ENCODE peak calls at places on chromosomes 4 and X, in nine cellular contexts. U is keratinocyte, P is neural progenitor cell, I is SK-N-SH, L is endothelial cell of umbilical vein, A is OCI-LY7, G is H9, S is mammary epithelial cell, Q is GM23248. E is an unnamed sample. For H3K4me1, the result is how much of the 10 kb centered on the place peaks cover.

GRCh38 chrX:30580641-30581040 is 3.1 kb upstream of the TASL start:
- DNase-seq in Q (no peak), S (no peak), G (no peak), I (no peak), A (no peak), L (no peak), U (no peak), P (no peak), E (no peak)

GRCh38 chrX:150216716-150217115 is 146.4 kb upstream of the MAMLD1 start:
- DNase-seq in U (no peak), I (no peak), P (no peak), Q (no peak), G (no peak), A (no peak), S (no peak), L (no peak), E (no peak)

GRCh38 chrX:20313889-20314288 is 47.2 kb upstream of the RPS6KA3 start:
- DNase-seq in A (peak), P (no peak), I (no peak), Q (no peak), L (no peak), S (no peak), G (no peak), U (no peak), E (peak)

GRCh38 chr4:177706916-177707315 is 264.7 kb upstream of the AGA start:
- DNase-seq in A (no peak), P (no peak), S (peak), G (no peak), L (no peak), Q (no peak), U (no peak), I (no peak), E (no peak)

GRCh38 chrX:135340827-135341226 is 31.5 kb downstream of the ETDC start:
- DNase-seq in L (no peak), I (peak), Q (peak), S (no peak), A (no peak), G (no peak), U (no peak), P (no peak), E (no peak)

GRCh38 chrX:574355-574754 is 56.2 kb upstream of the SHOX start:
- DNase-seq in L (no peak), I (no peak), A (no peak), P (peak), S (no peak), Q (no peak), U (no peak), G (no peak), E (no peak)

GRCh38 chrX:131577999-131578734 is 34.3 kb downstream of the OR13H1 start:
- DNase-seq in I (peak), U (no peak), L (no peak), S (no peak), P (peak), G (no peak), Q (no peak), A (no peak), E (no peak)

GRCh38 chr4:2792711-2793577 is at the start of gene SH3BP2:
- DNase-seq in L (peak), I (peak), G (peak), Q (peak), A (peak), U (no peak), P (peak), S (peak), E (no peak)

GRCh38 chr4:88027611-88028608 is 20.5 kb downstream of the PKD2 start:
- DNase-seq in S (peak), I (no peak), G (no peak), Q (peak), P (no peak), U (peak), L (peak), A (no peak), E (no peak)

GRCh38 chr4:166277851-166278250 is 404.8 kb downstream of the TLL1 start:
- DNase-seq in Q (no peak), L (no peak), G (no peak), I (no peak), U (no peak), A (no peak), S (no peak), P (no peak), E (no peak)

GRCh38 chrX:23802431-23802830 is 19.5 kb downstream of the SAT1 start:
- DNase-seq in G (no peak), P (no peak), U (no peak), I (no peak), L (peak), S (no peak), Q (no peak), A (peak), E (no peak)

GRCh38 chr4:81722229-81722900 is 250.7 kb upstream of the RASGEF1B start:
- DNase-seq in P (peak), S (no peak), U (no peak), I (no peak), L (no peak), G (no peak), A (no peak), Q (no peak), E (no peak)
- H3K4me2 ChIP-seq in P (peak), S (no peak), U (no peak), I (no peak), L (no peak), G (no peak), A (no peak), Q (no peak), E (no peak)

GRCh38 chrX:40090961-40091360 is 6.8 kb downstream of the BCOR start:
- DNase-seq in P (peak), L (no peak), G (peak), Q (no peak), A (no peak), S (no peak), I (no peak), U (no peak), E (no peak)
- H3K4me1 ChIP-seq in P (half or more), L (under half), G (under half), Q (under half), A (half or more), S (under half), I (half or more), U (under half), E (under half)

GRCh38 chr4:108116423-108117168 is 52.1 kb downstream of the LEF1 start:
- DNase-seq in A (peak), I (no peak), S (no peak), U (no peak), Q (no peak), L (no peak), G (no peak), P (no peak), E (no peak)

GRCh38 chr4:108118505-108118904 is 50.2 kb downstream of the LEF1 start:
- DNase-seq in S (peak), L (no peak), G (no peak), A (peak), Q (no peak), U (no peak), I (no peak), P (no peak), E (no peak)

GRCh38 chr4:108117473-108118182 is 51.1 kb downstream of the LEF1 start:
- DNase-seq in L (no peak), P (peak), G (peak), I (no peak), Q (no peak), S (no peak), A (peak), U (no peak), E (peak)

GRCh38 chr4:108119199-108119800 is 49.4 kb downstream of the LEF1 start:
- DNase-seq in S (no peak), P (no peak), I (no peak), L (no peak), Q (no peak), A (no peak), G (no peak), U (no peak), E (no peak)

GRCh38 chr4:108120789-108121188 is 47.9 kb downstream of the LEF1 start:
- DNase-seq in G (no peak), P (no peak), S (no peak), L (no peak), Q (no peak), I (no peak), U (no peak), A (no peak), E (no peak)
- H3K4me2 ChIP-seq in G (no peak), P (no peak), S (no peak), L (no peak), Q (no peak), I (no peak), U (no peak), A (no peak), E (no peak)

GRCh38 chr4:38985363-38986065 is 46.7 kb downstream of the TMEM156 start:
- DNase-seq in Q (no peak), P (peak), S (no peak), U (no peak), L (no peak), G (no peak), I (no peak), A (no peak), E (no peak)

GRCh38 chr4:38987491-38987890 is 44.7 kb downstream of the TMEM156 start:
- DNase-seq in P (no peak), L (no peak), I (no peak), S (no peak), G (no peak), A (no peak), Q (no peak), U (no peak), E (no peak)

GRCh38 chr4:38980903-38981676 is 51.1 kb downstream of the TMEM156 start:
- DNase-seq in S (no peak), U (no peak), A (no peak), P (no peak), L (peak), G (no peak), I (peak), Q (peak), E (no peak)

GRCh38 chr4:38982356-38983095 is 49.7 kb downstream of the TMEM156 start:
- DNase-seq in L (no peak), U (no peak), A (no peak), P (no peak), G (no peak), I (no peak), S (no peak), Q (peak), E (no peak)

DNA sequence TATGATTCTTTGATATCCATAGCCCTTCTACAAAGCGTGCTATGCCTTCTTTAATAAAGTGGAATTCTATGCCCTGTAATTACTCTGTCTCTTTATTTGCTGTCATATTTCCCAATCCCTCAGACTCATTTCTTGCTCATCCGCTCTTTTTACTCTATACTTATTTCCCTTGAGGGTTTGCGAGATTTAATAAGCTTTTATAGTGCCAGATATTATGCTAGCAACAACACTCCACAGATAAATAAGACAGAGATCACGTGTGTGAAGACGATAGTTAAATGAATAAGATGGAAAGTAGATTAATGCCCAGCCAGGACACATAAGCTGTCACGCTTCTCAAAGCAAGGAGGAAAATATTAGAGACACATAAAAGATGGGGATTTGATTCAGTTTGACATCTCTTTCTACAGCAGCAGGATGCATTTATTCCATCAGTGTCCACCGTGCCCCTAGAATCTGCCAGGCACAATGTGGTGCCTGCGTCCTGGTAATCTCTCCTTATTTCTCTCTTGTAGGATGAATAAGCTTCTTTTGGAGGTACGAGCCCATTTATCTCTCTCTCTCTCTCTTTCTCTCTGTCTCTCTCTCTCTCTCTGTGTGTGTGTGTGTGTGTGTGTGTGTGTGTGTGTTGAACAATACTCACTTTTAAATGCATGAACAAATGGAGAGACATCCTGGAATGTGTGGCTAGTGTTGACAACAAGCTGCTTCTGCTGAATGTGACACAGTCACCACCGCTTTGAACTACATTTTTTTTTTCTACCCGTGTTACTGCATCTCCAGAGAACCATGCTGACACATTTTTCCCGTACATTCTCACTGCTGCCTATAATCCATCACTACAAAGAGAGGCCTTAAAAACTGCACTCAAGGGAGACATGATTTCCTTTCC is 48.2 kb downstream of the TMEM156 start:
- DNase-seq in I (peak), U (no peak), P (peak), L (no peak), S (no peak), G (no peak), A (no peak), Q (peak), E (no peak)
- H3K4me1 ChIP-seq in I (under half), U (under half), P (under half), L (under half), S (under half), G (under half), A (under half), Q (half or more), E (under half)

GRCh38 chrX:48467331-48467761 is 2.7 kb downstream of the SLC38A5 start:
- DNase-seq in G (no peak), P (no peak), A (no peak), I (no peak), Q (peak), U (no peak), L (no peak), S (no peak), E (no peak)

GRCh38 chrX:48470833-48471118 is 716 bp upstream of the SLC38A5 start:
- DNase-seq in I (no peak), A (no peak), G (no peak), P (no peak), U (no peak), Q (no peak), L (no peak), S (no peak), E (no peak)

GRCh38 chrX:48468247-48468671 is 1.8 kb downstream of the SLC38A5 start:
- DNase-seq in A (peak), L (no peak), I (no peak), Q (peak), G (no peak), U (no peak), S (no peak), P (peak), E (peak)

GRCh38 chrX:48470110-48470832 is at the start of gene SLC38A5:
- DNase-seq in S (no peak), L (no peak), P (no peak), Q (no peak), G (no peak), U (no peak), A (no peak), I (no peak), E (no peak)

DNA sequence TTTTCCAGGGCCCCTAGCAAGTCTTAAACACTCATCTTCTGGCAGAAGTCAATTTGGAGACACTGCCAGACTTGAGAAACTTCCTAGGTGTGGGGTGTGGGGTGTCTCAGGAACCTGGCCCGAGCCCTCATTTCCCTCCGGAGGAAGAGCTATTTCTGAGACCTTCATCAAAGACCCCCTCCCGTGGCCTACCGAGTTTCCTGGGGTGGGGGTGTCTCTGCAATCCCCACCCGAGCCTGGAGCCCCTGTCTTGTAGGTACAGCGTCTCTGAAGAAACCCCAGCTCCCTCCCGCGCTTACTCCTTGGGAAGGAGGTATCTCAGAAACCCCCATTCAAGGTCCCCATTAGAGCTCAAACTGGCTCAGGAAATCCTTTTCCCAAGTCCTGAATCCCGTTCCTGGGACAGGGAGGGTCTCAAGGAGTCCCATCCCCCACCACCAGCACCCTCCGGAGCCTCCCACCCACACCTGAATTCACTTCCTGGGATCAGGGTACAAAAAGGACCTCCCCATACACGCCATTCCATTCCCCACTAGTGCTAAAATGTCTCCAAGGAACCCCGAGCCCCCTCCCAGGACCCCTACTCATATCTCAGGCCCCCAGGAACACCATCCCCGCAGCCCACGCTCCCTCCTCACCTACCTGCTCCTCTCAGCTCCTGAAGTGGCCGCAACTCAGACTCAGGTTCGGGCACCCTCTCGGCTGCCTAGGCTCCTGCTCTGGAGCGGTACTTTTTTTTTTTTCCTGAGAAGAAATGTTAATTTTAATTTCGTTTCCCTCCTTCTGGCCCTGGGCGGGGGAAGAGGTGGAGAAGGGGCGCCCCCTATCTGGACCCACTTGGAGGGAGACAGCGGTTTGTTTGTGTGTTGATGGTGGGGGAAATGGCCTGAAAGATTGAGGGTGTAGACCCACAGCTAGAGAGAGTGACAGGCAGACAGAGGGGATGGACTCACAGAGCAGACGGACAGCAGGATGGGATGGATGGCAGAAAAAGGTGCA is 1.1 kb downstream of the SLC38A5 start:
- DNase-seq in A (peak), S (no peak), Q (no peak), G (peak), L (no peak), U (no peak), I (no peak), P (peak), E (peak)
- H3K4me2 ChIP-seq in A (peak), S (no peak), Q (peak), G (peak), L (peak), U (peak), I (no peak), P (peak), E (peak)

GRCh38 chr4:76980280-76980679 is 30.7 kb downstream of the SEPTIN11 start:
- DNase-seq in I (no peak), S (no peak), G (no peak), L (no peak), A (no peak), Q (no peak), P (no peak), U (no peak), E (no peak)

GRCh38 chr4:76979236-76979635 is 29.7 kb downstream of the SEPTIN11 start:
- DNase-seq in Q (no peak), S (no peak), I (no peak), P (no peak), L (no peak), A (no peak), U (no peak), G (no peak), E (no peak)

GRCh38 chr4:76982638-76983579 is 33.4 kb downstream of the SEPTIN11 start:
- DNase-seq in I (no peak), U (no peak), S (no peak), Q (peak), L (no peak), G (no peak), P (no peak), A (no peak), E (no peak)

GRCh38 chr4:76984127-76984526 is 34.6 kb downstream of the SEPTIN11 start:
- DNase-seq in L (peak), P (no peak), U (no peak), I (peak), S (peak), A (peak), Q (peak), G (no peak), E (no peak)

GRCh38 chr4:76981649-76982048 is 32.1 kb downstream of the SEPTIN11 start:
- DNase-seq in P (no peak), L (no peak), I (no peak), G (no peak), U (no peak), S (no peak), Q (no peak), A (no peak), E (no peak)
- H3K4me1 ChIP-seq in P (under half), L (half or more), I (under half), G (under half), U (under half), S (under half), Q (half or more), A (under half), E (under half)

GRCh38 chr4:26331380-26331945 is 10.6 kb downstream of the RBPJ start:
- DNase-seq in S (no peak), P (no peak), A (no peak), G (no peak), Q (no peak), L (no peak), U (no peak), I (no peak), E (no peak)

GRCh38 chr4:26326791-26327190 is 6.0 kb downstream of the RBPJ start:
- DNase-seq in S (peak), U (no peak), L (no peak), P (no peak), Q (peak), A (no peak), I (no peak), G (no peak), E (no peak)

GRCh38 chr4:26330186-26330787 is 9.5 kb downstream of the RBPJ start:
- DNase-seq in L (peak), I (peak), P (peak), S (peak), Q (peak), U (no peak), G (no peak), A (peak), E (no peak)

GRCh38 chr4:26334366-26334765 is 13.6 kb downstream of the RBPJ start:
- DNase-seq in G (no peak), A (no peak), L (no peak), S (no peak), Q (no peak), U (no peak), I (no peak), P (no peak), E (no peak)

GRCh38 chr4:26330946-26331345 is 10.1 kb downstream of the RBPJ start:
- DNase-seq in U (no peak), P (peak), Q (no peak), G (no peak), A (no peak), S (no peak), L (no peak), I (no peak), E (no peak)
- H3K4me2 ChIP-seq in U (no peak), P (peak), Q (no peak), G (peak), A (no peak), S (no peak), L (no peak), I (no peak), E (no peak)

DNA sequence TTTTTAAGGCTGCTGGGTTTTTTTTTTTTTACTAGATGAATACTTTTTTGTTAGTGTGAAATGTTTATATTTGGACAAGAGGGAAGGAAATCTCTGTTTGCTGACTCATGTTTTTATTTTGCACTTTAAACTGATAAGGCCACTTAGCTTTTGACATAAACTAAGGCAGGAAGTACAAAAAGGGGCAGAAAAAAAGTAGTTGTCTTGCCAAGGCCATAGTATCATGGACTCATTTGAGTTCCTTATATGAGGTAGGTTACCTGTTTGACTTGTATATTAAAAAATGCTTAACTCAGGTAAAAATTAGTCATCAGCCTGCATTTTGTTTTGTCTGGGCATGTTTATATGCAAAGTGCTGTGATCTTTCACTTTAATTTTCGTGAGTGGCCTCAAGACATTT is 26.0 kb downstream of the SMAD1 start:
- DNase-seq in S (peak), L (peak), P (no peak), A (peak), U (peak), I (no peak), G (no peak), Q (peak), E (no peak)
- H3K4me1 ChIP-seq in S (under half), L (half or more), P (under half), A (half or more), U (under half), I (under half), G (under half), Q (under half), E (under half)